ENCODE peak calls at places on chromosomes 2 and 18, in ten cellular contexts. P is Right ventricle myocardium superior, L is K562, Q is GM12865, C is nucleus accumbens, A is myocyte, D is PC-9, E is thyroid gland, I is smooth muscle cell of the brain vasculature, T is HCEC 1CT. M is an unnamed sample.

GRCh38 chr2:1591978-1592907 is 152.1 kb downstream of the PXDN start:
- DNase-seq in P (peak; percentile 82), L (peak; percentile 4), Q (no peak), C (no peak), A (no peak), D (no peak), E (peak; percentile 62), I (peak; percentile 74), T (peak; percentile 70), M (no peak)

GRCh38 chr18:8503287-8503686 is 106.0 kb upstream of the RAB12 start:
- DNase-seq in P (no peak), L (no peak), Q (no peak), C (no peak), A (peak; percentile 38), D (no peak), E (no peak), I (no peak), T (no peak), M (no peak)

GRCh38 chr2:208006833-208007232 is 18.5 kb downstream of the PLEKHM3 start:
- DNase-seq in P (no peak), L (no peak), Q (no peak), C (no peak), A (no peak), D (no peak), E (no peak), I (no peak), T (no peak), M (no peak)

GRCh38 chr2:172082944-172083718 is 2.2 kb upstream of the DLX1 start:
- DNase-seq in P (no peak), L (no peak), Q (no peak), C (no peak), A (no peak), D (no peak), E (no peak), I (no peak), T (no peak), M (no peak)

GRCh38 chr2:127935337-127935736 is 49.6 kb upstream of the AMMECR1L start:
- DNase-seq in P (no peak), L (no peak), Q (no peak), C (no peak), A (no peak), D (no peak), E (no peak), I (no peak), T (no peak), M (no peak)

GRCh38 chr2:212709287-212709686 is 170.7 kb upstream of the ERBB4 start:
- DNase-seq in P (no peak), L (no peak), Q (no peak), C (no peak), A (no peak), D (no peak), E (no peak), I (no peak), T (no peak), M (no peak)

GRCh38 chr18:76402026-76402990 is 92.7 kb downstream of the ZNF516 start:
- DNase-seq in P (no peak), L (no peak), Q (no peak), C (no peak), A (no peak), D (no peak), E (no peak), I (no peak), T (no peak), M (no peak)

GRCh38 chr2:6986251-6986893 is 69.2 kb downstream of the RNF144A start:
- DNase-seq in P (no peak), L (peak; percentile 19), Q (no peak), C (no peak), A (no peak), D (no peak), E (no peak), I (no peak), T (no peak), M (peak; percentile 22)

M was measured in erythroblast.